ENCODE peak calls at places on chromosomes 13 and 19, in six cellular contexts. P, F, G, R, A and Z are unnamed samples.

GRCh38 chr13:45786293-45786920 is 65.1 kb downstream of the SIAH3 start:
- DNase-seq in P (no peak), F (no peak), R (peak; percentile 34), G (no peak), A (no peak), Z (no peak)

GRCh38 chr13:49258097-49258796 is 10.5 kb downstream of the CDADC1 start:
- DNase-seq in P (no peak), F (no peak), R (no peak), G (no peak), A (no peak), Z (no peak)

GRCh38 chr19:13164370-13165090 is 14.3 kb downstream of the IER2 start:
- DNase-seq in R (peak; percentile 84), G (peak; percentile 74), P (no peak), F (peak; percentile 72), A (no peak), Z (no peak)

GRCh38 chr13:30576528-30576927 is 41.2 kb upstream of the USPL1 start:
- DNase-seq in A (no peak), G (no peak), P (no peak), F (peak; percentile 46), R (no peak), Z (no peak)

GRCh38 chr13:113854238-113855011 is 9.5 kb downstream of the GAS6 start:
- DNase-seq in P (no peak), G (peak; percentile 52), F (peak; percentile 68), R (no peak), A (no peak), Z (no peak)

GRCh38 chr19:18660051-18660910 is 23.2 kb upstream of the CRTC1 start:
- DNase-seq in F (peak; percentile 74), G (no peak), P (no peak), A (no peak), R (no peak), Z (no peak)

GRCh38 chr13:50894504-50894903 is 15.1 kb upstream of the RNASEH2B start:
- DNase-seq in P (no peak), G (no peak), R (no peak), A (no peak), F (no peak), Z (no peak)

GRCh38 chr19:6125571-6125989 is 9.9 kb upstream of the ACSBG2 start:
- DNase-seq in R (peak; percentile 66), G (peak; percentile 57), F (peak; percentile 86), P (no peak), A (no peak), Z (peak; percentile 48)

GRCh38 chr19:51926426-51926783 is 867 bp upstream of the ZNF613 start:
- DNase-seq in R (no peak), A (no peak), P (no peak), F (no peak), G (no peak), Z (no peak)

GRCh38 chr19:18912933-18913332 is 6.3 kb downstream of the COPE start:
- DNase-seq in F (no peak), G (peak; percentile 38), A (no peak), R (no peak), P (no peak), Z (no peak)

GRCh38 chr19:3543150-3544053 is 4.4 kb downstream of the TEKTIP1 start:
- DNase-seq in G (no peak), P (peak; percentile 63), A (no peak), R (no peak), F (peak; percentile 37), Z (no peak)

GRCh38 chr13:67620665-67621064 is 390.5 kb upstream of the PCDH9 start:
- DNase-seq in A (no peak), P (no peak), R (no peak), F (no peak), G (no peak), Z (peak; percentile 61)

GRCh38 chr19:56837492-56837891 is 3.0 kb downstream of the PEG3 start:
- DNase-seq in A (no peak), F (no peak), R (peak; percentile 68), G (no peak), P (peak; percentile 88), Z (no peak)

GRCh38 chr13:32851083-32852064 is 164.8 kb upstream of the KL start:
- DNase-seq in R (no peak), G (no peak), P (no peak), A (no peak), F (no peak), Z (no peak)

GRCh38 chr13:40668335-40668734 is 1.9 kb upstream of the FOXO1 start:
- DNase-seq in R (no peak), P (no peak), G (peak; percentile 55), F (peak; percentile 36), A (no peak), Z (no peak)

GRCh38 chr13:90968510-90968909 is 379.0 kb upstream of the MIR17HG start:
- DNase-seq in F (peak; percentile 1), R (peak; percentile 38), P (no peak), G (no peak), A (no peak), Z (no peak)

GRCh38 chr19:7366701-7367420 is 18.1 kb downstream of the ARHGEF18 start:
- DNase-seq in R (no peak), G (peak; percentile 14), P (no peak), F (peak; percentile 72), A (no peak), Z (no peak)

GRCh38 chr19:9720541-9720940 is 45.6 kb upstream of the ZNF562 start:
- DNase-seq in R (no peak), F (no peak), A (no peak), P (no peak), G (no peak), Z (no peak)

GRCh38 chr13:27833206-27833605 is 40.9 kb downstream of the GSX1 start:
- DNase-seq in F (no peak), G (no peak), A (no peak), P (no peak), R (no peak), Z (no peak)

GRCh38 chr19:35543280-35544109 is 1.9 kb upstream of the TMEM147 start:
- DNase-seq in P (no peak), F (no peak), G (no peak), R (no peak), A (no peak), Z (no peak)

GRCh38 chr19:16337809-16338469 is 13.3 kb downstream of the KLF2 start:
- DNase-seq in R (no peak), G (no peak), P (no peak), A (no peak), F (no peak), Z (no peak)

GRCh38 chr19:16340092-16340491 is 15.5 kb downstream of the KLF2 start:
- DNase-seq in F (no peak), R (no peak), G (no peak), A (no peak), P (no peak), Z (no peak)

GRCh38 chr19:16340654-16341053 is 16.0 kb downstream of the KLF2 start:
- DNase-seq in F (no peak), A (no peak), G (no peak), R (no peak), P (no peak), Z (no peak)

GRCh38 chr19:16339361-16339725 is 14.7 kb downstream of the KLF2 start:
- DNase-seq in P (no peak), A (no peak), R (no peak), G (no peak), F (no peak), Z (no peak)

DNA sequence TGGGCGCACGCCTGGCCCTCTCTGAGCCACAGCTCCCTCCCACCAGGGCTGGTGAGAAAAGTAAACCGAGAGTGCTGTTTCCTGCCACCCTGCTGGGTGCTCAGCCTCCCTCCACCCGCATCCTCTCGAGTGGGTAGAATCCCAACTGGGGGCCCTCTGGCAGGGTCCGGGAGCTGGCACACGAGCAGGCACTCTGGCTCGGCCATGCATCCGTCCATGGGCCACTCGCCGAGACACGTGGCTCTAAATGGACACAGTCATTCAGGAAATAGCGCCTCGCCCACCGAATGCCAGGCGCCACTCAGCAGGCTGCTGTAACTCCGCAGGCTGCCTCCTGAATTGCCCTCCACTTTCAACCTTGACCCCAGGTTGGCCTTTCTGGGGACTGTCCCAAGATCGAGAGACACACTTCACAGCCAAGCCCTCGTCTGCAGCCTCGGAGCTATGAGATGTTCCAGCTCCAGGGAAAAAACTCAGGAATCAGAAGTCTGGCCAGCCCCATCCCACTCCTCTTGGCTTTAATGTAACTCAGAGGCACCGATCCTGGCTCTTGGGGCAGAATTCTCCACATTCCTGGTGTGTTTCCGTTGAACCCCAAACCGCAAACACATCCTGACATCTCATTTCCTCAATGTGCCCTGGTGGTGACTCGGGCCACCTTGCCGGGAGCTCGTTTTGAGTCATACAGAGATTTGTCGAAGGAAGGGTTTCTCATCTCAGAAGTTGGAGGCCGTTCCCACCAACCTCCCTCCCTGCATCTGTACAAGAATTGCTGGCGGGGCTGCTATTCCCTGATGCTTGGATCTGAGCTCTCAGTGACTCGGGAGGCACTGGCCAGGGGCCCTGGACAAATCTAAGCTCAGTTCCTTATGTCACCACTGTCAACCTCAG is 14.1 kb downstream of the KLF2 start:
- DNase-seq in R (no peak), P (no peak), A (no peak), F (peak; percentile 88), G (no peak), Z (peak; percentile 69)
- H3K4me3 ChIP-seq in R (no peak overlapping the region), P (no peak overlapping the region), A (no peak overlapping the region), F (no peak overlapping the region), G (no peak overlapping the region), Z (no peak overlapping the region)

DNA sequence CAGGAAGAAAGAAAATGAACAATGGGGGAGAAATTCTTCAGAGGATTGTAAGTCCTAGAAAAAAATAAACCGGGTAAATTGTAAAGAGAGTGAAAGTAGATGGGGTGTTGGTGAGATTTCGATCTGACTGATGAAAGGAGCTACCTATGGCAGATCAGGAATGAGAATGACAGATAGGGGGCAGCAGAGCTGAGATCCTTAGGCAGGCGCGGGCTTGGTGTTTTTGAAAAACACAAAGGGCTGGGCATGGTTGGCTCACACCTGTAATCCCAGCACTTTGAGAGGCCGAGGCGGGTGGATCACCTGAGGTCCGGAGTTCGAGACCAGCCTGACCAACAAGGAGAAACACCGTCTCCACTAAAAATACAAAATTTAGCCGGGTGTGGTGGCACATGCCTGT is 1468.6 kb upstream of the SLC10A2 start:
- DNase-seq in F (no peak), G (no peak), R (no peak), P (no peak), A (no peak), Z (no peak)
- TF ChIP-seq CTCF in F (no peak), G (no peak), R (peak; percentile 42), P (no peak), A (no peak), Z (peak; percentile 19)

GRCh38 chr19:46469541-46470185 is 1.7 kb downstream of the PNMA8A start:
- DNase-seq in G (no peak), F (no peak), A (no peak), P (no peak), R (no peak), Z (no peak)

GRCh38 chr19:46471778-46472543 is 598 bp upstream of the PNMA8A start:
- DNase-seq in G (no peak), P (no peak), R (no peak), A (no peak), F (peak; percentile 21), Z (no peak)

GRCh38 chr19:46470376-46470775 is 987 bp downstream of the PNMA8A start:
- DNase-seq in G (no peak), A (no peak), P (no peak), F (no peak), R (no peak), Z (no peak)

GRCh38 chr19:46472592-46472991 is 1.2 kb upstream of the PNMA8A start:
- DNase-seq in G (no peak), A (no peak), F (no peak), P (no peak), R (no peak), Z (no peak)

GRCh38 chr19:46471116-46471733 is at the start of gene PNMA8A:
- DNase-seq in P (peak; percentile 81), R (peak; percentile 97), F (peak; percentile 74), G (no peak), A (no peak), Z (no peak)
- H3K4me3 ChIP-seq in P (peak within 1 kb of the TSS; percentile 82), R (peak within 1 kb of the TSS; percentile 68), F (peak within 1 kb of the TSS; percentile 46), G (peak within 1 kb of the TSS; percentile 32), A (peak within 1 kb of the TSS; percentile 46), Z (peak within 1 kb of the TSS; percentile 53)

GRCh38 chr13:85816413-85816812 is 17.2 kb upstream of the SLITRK6 start:
- DNase-seq in A (no peak), F (no peak), P (no peak), G (no peak), R (no peak), Z (no peak)
- TF ChIP-seq CTCF in A (no peak), F (no peak), P (no peak), G (no peak), R (peak; percentile 64), Z (peak; percentile 31)